ENCODE peak calls at places on chromosomes 16 and 17, in nine cellular contexts. F, J, M, T, R, L, P, X and W are unnamed samples.

GRCh38 chr16:78524066-78524595 is 424.7 kb downstream of the WWOX start:
- DNase-seq in F (no peak), J (no peak), M (no peak), T (no peak), R (no peak), L (peak), P (no peak), X (peak), W (no peak)

GRCh38 chr17:55606431-55606830 is 95.2 kb upstream of the SMIM36 start:
- DNase-seq in F (peak), J (no peak), M (no peak), T (no peak), R (no peak), L (no peak), P (no peak), X (no peak), W (no peak)

GRCh38 chr16:57807252-57807967 is 5.1 kb upstream of the KIFC3 start:
- DNase-seq in F (peak), J (no peak), M (no peak), T (no peak), R (no peak), L (peak), P (no peak), X (peak), W (no peak)

GRCh38 chr16:88747588-88748301 is 37.3 kb downstream of the PIEZO1 start:
- DNase-seq in F (no peak), J (no peak), M (no peak), T (no peak), R (no peak), L (peak), P (peak), X (no peak), W (no peak)

GRCh38 chr17:41614098-41614497 is 1.5 kb upstream of the KRT16 start:
- DNase-seq in F (no peak), J (no peak), M (no peak), T (no peak), R (no peak), L (no peak), P (peak), X (no peak), W (no peak)

GRCh38 chr16:71927383-71927782 is 32.1 kb downstream of the IST1 start:
- DNase-seq in F (peak), J (peak), M (peak), T (no peak), R (peak), L (peak), P (no peak), X (peak), W (peak)

GRCh38 chr17:72440961-72441360 is 320.1 kb downstream of the SOX9 start:
- DNase-seq in F (no peak), J (no peak), M (no peak), T (no peak), R (no peak), L (no peak), P (no peak), X (no peak), W (no peak)

GRCh38 chr16:58635502-58635901 is 5.9 kb upstream of the CNOT1 start:
- DNase-seq in F (no peak), J (no peak), M (no peak), T (peak), R (no peak), L (no peak), P (no peak), X (no peak), W (no peak)

GRCh38 chr17:40967581-40967980 is 833 bp upstream of the KRT39 start:
- DNase-seq in F (no peak), J (no peak), M (no peak), T (no peak), R (no peak), L (no peak), P (no peak), X (no peak), W (no peak)

GRCh38 chr16:24552705-24553104 is 13.3 kb downstream of the RBBP6 start:
- DNase-seq in F (no peak), J (no peak), M (no peak), T (no peak), R (no peak), L (no peak), P (no peak), X (no peak), W (no peak)

GRCh38 chr16:89363621-89364393 is 126.6 kb downstream of the ANKRD11 start:
- DNase-seq in F (peak), J (no peak), M (peak), T (no peak), R (peak), L (peak), P (peak), X (peak), W (peak)

GRCh38 chr16:66389256-66390175 is 23.0 kb downstream of the CDH5 start:
- DNase-seq in F (no peak), J (no peak), M (no peak), T (peak), R (no peak), L (no peak), P (no peak), X (no peak), W (no peak)

GRCh38 chr16:84368327-84368996 is at the start of gene ATP2C2:
- DNase-seq in F (no peak), J (no peak), M (peak), T (no peak), R (no peak), L (no peak), P (no peak), X (no peak), W (no peak)

GRCh38 chr17:83135692-83136091 is 56.3 kb downstream of the METRNL start:
- DNase-seq in F (no peak), J (no peak), M (no peak), T (peak), R (no peak), L (no peak), P (no peak), X (no peak), W (no peak)

GRCh38 chr17:64741038-64741641 is 79.0 kb upstream of the SMURF2 start:
- DNase-seq in F (peak), J (no peak), M (no peak), T (peak), R (no peak), L (no peak), P (no peak), X (peak), W (peak)

DNA sequence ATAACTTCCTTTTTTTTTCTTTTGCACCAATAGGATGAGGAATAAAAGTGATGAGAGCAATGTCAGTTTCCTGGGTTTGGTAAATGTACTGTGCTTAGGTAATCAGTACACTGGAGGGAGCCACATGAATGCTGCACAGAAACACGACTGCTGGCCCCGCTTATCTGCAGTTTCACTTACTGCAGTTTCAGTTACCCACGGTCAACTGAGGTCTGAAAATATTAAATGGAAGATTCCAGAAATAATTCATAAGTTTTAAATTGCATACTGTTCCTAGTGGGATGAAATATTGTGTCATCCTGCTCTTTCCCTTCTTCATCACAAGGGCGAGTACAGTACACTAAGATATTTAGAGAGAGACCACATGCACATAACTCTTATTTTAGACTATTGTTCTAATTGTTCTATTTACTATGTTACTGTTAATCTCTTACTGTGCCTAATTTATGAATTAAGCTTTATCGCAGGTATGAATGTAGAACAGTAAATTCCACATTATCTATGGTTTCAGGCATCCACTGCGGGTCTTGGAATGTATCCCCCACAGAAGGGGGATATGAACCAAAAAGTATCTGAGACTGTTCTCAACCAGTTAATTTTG is 6.4 kb upstream of the LGALS3BP start:
- DNase-seq in F (peak), J (peak), M (peak), T (no peak), R (no peak), L (peak), P (no peak), X (peak), W (peak)
- TF ChIP-seq CTCF in F (peak), J (no peak), M (peak), T (no peak), R (no peak), L (no peak), P (peak), X (peak), W (peak)

GRCh38 chr17:29585080-29585751 is 4.2 kb downstream of the GIT1 start:
- DNase-seq in F (peak), J (peak), M (no peak), T (no peak), R (no peak), L (no peak), P (no peak), X (peak), W (no peak)
- H3K4me3 ChIP-seq in F (no peak), J (peak), M (no peak), T (peak), R (no peak), L (no peak), P (no peak), X (no peak), W (no peak)

GRCh38 chr17:61584866-61585265 is 6.2 kb downstream of the NACA2 start:
- DNase-seq in F (no peak), J (no peak), M (no peak), T (no peak), R (no peak), L (no peak), P (no peak), X (no peak), W (no peak)
- TF ChIP-seq CTCF in F (no peak), J (no peak), M (no peak), T (no peak), R (no peak), L (no peak), P (no peak), X (no peak), W (no peak)

DNA sequence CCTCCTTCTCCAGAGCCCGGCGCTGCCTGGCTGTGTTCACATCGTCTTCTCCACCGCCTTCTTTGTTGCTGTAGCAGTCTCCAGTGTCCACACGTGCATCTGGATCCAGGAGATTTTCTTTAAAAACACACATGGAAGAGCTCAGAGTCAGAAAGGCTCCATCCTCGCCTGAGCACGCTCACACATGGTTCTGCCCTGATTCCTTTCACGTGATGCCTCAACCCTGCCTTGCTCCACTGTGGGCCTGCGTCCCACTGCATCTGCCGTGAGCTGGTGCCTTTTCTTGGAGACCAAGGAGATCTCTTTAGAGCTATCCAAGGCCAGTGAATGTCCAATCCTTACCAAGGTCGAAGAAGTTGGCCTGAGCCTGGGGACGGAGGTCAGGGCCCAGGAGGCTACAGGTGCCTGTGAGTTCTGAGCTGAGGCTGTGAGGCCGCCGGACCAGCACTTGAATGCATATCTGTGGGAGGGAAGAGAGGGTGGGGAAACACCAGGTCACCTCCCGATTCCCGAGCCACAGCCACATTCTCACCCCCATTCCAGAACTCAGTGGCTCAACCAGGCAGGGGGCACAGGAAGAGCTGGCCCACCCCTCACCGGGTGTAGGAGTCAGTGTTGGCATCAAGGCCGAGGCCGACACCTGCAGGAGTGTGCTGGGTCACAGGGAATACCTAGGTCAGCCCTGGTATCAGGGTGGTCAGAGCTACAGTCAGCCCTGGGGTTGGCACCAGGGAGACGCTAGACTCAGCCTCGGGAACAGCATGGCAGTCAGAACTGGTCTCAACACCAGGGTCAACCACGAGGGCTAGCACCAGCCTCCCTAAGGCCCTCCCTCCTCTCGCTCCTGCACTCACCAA is 37.6 kb downstream of the HASPIN start:
- DNase-seq in F (no peak), J (no peak), M (no peak), T (no peak), R (peak), L (no peak), P (no peak), X (no peak), W (peak)
- H3K4me3 ChIP-seq in F (no peak), J (no peak), M (no peak), T (no peak), R (no peak), L (no peak), P (no peak), X (no peak), W (no peak)

GRCh38 chr17:35022536-35023063 is 40.9 kb downstream of the RFFL start:
- DNase-seq in F (peak), J (peak), M (peak), T (no peak), R (peak), L (peak), P (peak), X (peak), W (peak)
- TF ChIP-seq CTCF in F (peak), J (no peak), M (no peak), T (no peak), R (no peak), L (no peak), P (no peak), X (no peak), W (peak)

GRCh38 chr16:54282202-54282922 is 4.2 kb downstream of the IRX3 start:
- DNase-seq in F (peak), J (peak), M (peak), T (peak), R (no peak), L (peak), P (peak), X (peak), W (peak)

GRCh38 chr16:54282923-54283734 is 3.5 kb downstream of the IRX3 start:
- DNase-seq in F (no peak), J (no peak), M (no peak), T (peak), R (no peak), L (no peak), P (no peak), X (no peak), W (no peak)

GRCh38 chr16:54277845-54278703 is 8.5 kb downstream of the IRX3 start:
- DNase-seq in F (no peak), J (no peak), M (no peak), T (peak), R (no peak), L (no peak), P (no peak), X (no peak), W (no peak)

GRCh38 chr16:54281535-54282201 is 4.9 kb downstream of the IRX3 start:
- DNase-seq in F (no peak), J (no peak), M (peak), T (peak), R (no peak), L (no peak), P (no peak), X (no peak), W (no peak)

DNA sequence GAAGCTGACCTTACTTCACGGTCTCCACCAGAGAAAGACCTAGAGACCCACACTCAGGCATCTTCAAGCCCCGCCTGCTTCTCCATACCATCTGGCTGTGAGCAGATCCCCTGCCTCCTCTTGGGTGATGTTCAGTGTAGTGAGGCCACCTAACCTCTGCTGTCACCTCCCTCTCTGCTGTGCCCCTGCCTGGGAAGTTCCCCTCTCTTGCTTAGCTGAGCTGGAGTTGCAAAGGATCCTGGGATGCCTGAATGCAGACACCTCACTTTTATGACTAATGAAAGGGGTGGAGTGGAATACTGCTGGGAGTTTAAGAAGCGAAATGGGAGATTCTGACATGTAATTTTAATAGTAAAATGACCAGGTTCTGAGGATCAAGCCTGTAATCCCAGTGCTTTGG is 5.8 kb downstream of the IRX3 start:
- DNase-seq in F (peak), J (no peak), M (no peak), T (peak), R (no peak), L (no peak), P (no peak), X (peak), W (peak)
- H3K4me3 ChIP-seq in F (no peak), J (no peak), M (no peak), T (no peak), R (no peak), L (no peak), P (no peak), X (no peak), W (no peak)